ENCODE peak calls at places on chromosome 13, in five cellular contexts. Y, Q, X, A and M are unnamed samples.
A peak's percentile ranks its signal among the peaks of the same experiment; 100 is the strongest.

GRCh38 chr13:113831061-113831460 is 32.8 kb downstream of the GAS6 start:
- DNase-seq in Y (no peak), A (no peak), Q (no peak), X (no peak), M (no peak)

GRCh38 chr13:85140192-85140591 is 659.0 kb downstream of the SLITRK6 start:
- DNase-seq in Y (no peak), Q (no peak), A (no peak), X (no peak), M (no peak)

GRCh38 chr13:110813646-110814624 is 100.4 kb downstream of the ING1 start:
- DNase-seq in Y (no peak), Q (peak; percentile 46), A (no peak), X (no peak), M (no peak)

GRCh38 chr13:39317284-39317683 is 279.0 kb downstream of the NHLRC3 start:
- DNase-seq in X (no peak), Q (no peak), Y (no peak), A (no peak), M (no peak)

GRCh38 chr13:49641810-49642291 is 13.5 kb downstream of the ARL11 start:
- DNase-seq in Q (no peak), A (no peak), Y (peak; percentile 56), X (no peak), M (peak; percentile 39)

GRCh38 chr13:113776231-113777125 is 17.5 kb downstream of the TMEM255B start:
- DNase-seq in A (no peak), X (no peak), Y (peak; percentile 37), Q (no peak), M (no peak)

GRCh38 chr13:63595811-63596210 is 2180.2 kb upstream of the PCDH20 start:
- DNase-seq in Q (no peak), Y (no peak), X (no peak), A (no peak), M (no peak)

GRCh38 chr13:21069561-21070004 is 8.2 kb upstream of the LATS2 start:
- DNase-seq in Y (no peak), X (no peak), Q (no peak), A (no peak), M (peak; percentile 57)

GRCh38 chr13:75331792-75332349 is 150.1 kb downstream of the TBC1D4 start:
- DNase-seq in Y (no peak), Q (no peak), A (no peak), X (no peak), M (no peak)

GRCh38 chr13:34561033-34561432 is 381.0 kb upstream of the NBEA start:
- DNase-seq in A (no peak), Q (no peak), Y (no peak), X (no peak), M (no peak)

GRCh38 chr13:80131204-80131603 is 209.7 kb downstream of the SPRY2 start:
- DNase-seq in A (no peak), Y (peak; percentile 71), X (peak; percentile 60), Q (no peak), M (peak; percentile 50)

GRCh38 chr13:36094478-36094877 is 36.7 kb downstream of the DCLK1 start:
- DNase-seq in A (no peak), Y (no peak), Q (no peak), X (no peak), M (no peak)

GRCh38 chr13:61954092-61954491 is 538.4 kb upstream of the PCDH20 start:
- DNase-seq in Q (no peak), Y (no peak), X (no peak), A (no peak), M (no peak)

GRCh38 chr13:76848596-76848995 is 37.6 kb downstream of the KCTD12 start:
- DNase-seq in Q (no peak), Y (no peak), A (no peak), X (no peak), M (no peak)

DNA sequence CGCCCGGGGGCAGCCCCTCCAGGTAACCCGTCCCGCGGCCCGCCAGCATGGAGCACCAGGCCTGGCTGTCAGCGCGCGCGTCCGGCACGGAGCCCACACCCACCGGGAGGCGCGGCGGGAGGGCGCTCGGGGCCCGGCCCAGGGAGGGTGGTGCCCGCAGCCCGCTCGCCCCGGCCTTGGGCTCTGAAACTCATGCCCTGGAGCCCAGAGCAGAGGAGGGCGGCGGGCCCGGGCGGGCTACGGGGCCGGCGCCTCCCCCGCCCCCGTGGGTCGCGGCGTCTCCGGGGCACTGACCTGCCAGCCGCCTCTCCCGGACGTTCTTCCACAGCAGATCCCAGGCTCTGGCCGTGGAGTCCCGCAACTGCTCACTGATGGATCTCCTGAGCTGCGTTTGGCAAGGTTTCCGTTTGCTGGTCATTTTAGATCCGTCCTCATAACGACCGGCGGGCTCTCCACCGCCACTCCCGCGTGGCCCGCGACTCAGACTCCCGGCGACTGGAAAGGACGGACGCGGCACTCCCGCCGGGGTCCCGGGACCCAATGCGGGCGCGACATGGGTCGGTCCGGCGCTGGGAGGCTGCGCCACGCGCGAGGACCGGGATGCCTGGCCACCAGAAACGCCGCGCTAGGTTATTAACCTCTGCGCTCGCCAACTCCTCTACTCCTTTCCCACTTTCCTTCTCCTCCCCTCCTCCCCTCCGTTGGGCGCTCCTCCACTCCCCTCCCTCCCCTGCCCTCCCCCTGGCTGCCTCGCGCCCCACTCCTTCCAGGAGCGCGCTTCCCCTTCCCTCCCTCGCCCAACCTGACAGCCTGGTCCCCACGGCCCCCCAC is 64.7 kb upstream of the STARD13 start:
- DNase-seq in Y (peak; percentile 54), A (peak; percentile 19), X (peak; percentile 61), Q (peak; percentile 60), M (peak; percentile 26)
- TF ChIP-seq POLR2A in Y (no peak), A (no peak), X (peak; percentile 55), Q (no peak), M (no peak)

DNA sequence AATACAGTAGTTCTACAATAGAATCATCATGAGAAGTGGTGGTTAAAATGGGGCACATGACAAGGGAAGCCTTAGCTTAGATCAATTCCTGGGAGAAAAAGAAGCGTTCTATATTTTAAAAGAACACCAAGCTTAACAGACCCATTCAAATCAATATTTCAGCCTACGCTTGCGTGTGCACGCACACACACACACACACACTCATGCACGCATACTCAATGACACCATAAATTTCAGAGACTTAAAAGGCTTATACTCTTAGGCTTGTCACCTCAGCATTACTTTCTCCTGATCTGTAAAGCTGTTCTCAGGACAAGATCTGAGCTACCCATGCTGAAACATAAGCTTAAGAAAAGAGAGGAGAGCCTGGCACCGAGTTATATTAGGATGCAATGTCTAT is 368.5 kb downstream of the FGF14 start:
- DNase-seq in Q (no peak), A (no peak), Y (no peak), X (no peak), M (no peak)
- TF ChIP-seq POLR2A in Q (no peak), A (no peak), Y (no peak), X (no peak), M (no peak)

GRCh38 chr13:74135306-74136088 is 1.3 kb upstream of the KLF12 start:
- DNase-seq in Q (peak; percentile 84), Y (peak; percentile 82), A (peak; percentile 52), X (peak; percentile 53), M (peak; percentile 52)
- TF ChIP-seq POLR2A in Q (no peak), Y (no peak), A (no peak), X (peak; percentile 37), M (no peak)

DNA sequence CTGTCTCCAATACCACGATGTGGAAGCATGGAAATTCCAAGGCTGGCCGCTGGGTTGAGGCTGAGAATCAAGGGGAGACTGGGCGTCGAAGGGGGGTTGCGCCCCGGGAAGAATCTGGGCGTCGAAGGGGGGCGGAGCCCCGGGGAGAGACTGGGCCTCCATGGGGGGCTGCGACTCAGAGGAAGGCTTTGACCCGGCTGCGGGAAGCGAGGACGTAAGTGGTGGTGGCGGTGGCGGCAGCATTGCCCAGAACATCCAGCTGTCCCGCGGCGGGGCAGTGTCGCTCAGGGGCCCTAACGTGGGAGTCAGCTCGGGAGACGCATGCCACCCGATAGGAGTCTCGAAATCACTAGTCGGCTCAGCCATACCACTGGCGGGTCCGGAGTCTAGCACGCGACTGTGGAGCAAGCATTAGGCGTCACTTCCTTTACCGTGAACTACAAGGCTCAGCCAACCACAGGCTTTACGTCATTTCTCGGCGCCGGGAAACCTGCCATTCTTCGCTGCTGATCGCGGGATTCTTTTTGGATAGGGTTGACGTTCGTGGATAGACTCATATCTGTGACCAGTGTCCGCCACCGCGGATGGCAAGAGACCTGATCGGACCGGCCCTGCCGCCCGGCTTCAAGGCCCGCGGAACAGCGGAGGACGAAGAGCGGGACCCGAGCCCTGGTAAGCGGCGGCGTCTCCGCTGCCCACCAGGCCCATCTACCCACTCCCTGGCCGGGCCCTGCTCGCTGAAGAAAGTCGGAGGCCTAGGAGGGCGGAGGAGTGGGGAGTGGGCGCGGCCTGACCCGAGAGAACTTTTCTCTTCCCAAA is at the start of the genes GPALPP1 and NUFIP1:
- DNase-seq in Q (peak; percentile 95), X (peak; percentile 92), A (peak; percentile 92), Y (peak; percentile 97), M (peak; percentile 76)
- TF ChIP-seq POLR2A in Q (peak; percentile 76), X (peak; percentile 85), A (peak; percentile 68), Y (peak; percentile 34), M (peak; percentile 62)

GRCh38 chr13:27401210-27401609 is 23.2 kb upstream of the GTF3A start:
- DNase-seq in Y (peak; percentile 54), A (no peak), X (no peak), Q (no peak), M (no peak)

GRCh38 chr13:27395007-27395510 is 29.4 kb upstream of the GTF3A start:
- DNase-seq in A (no peak), Y (no peak), X (peak; percentile 53), Q (no peak), M (no peak)

GRCh38 chr13:27393101-27393500 is 31.3 kb upstream of the GTF3A start:
- DNase-seq in X (no peak), Y (no peak), Q (no peak), A (no peak), M (no peak)

GRCh38 chr13:27396252-27396846 is 28.1 kb upstream of the GTF3A start:
- DNase-seq in Q (no peak), X (no peak), Y (no peak), A (no peak), M (no peak)
- TF ChIP-seq POLR2A in Q (no peak), X (no peak), Y (no peak), A (no peak), M (no peak)